ENCODE peak calls at places on chromosomes 6 and 20, in four cellular contexts. A is CD4-positive, alpha-beta T cell; G is WTC11; J is SW 1271. Q is an unnamed sample.

GRCh38 chr6:13711384-13711725 is 280 bp downstream of the RANBP9 start:
- DNase-seq in A (no peak), G (no peak), J (peak), Q (no peak)

GRCh38 chr6:89829591-89830384 is at the start of gene CASP8AP2:
- DNase-seq in A (peak), G (peak), J (peak), Q (peak)

GRCh38 chr6:64335195-64335594 is 699.6 kb downstream of the PHF3 start:
- DNase-seq in A (no peak), G (no peak), J (no peak), Q (no peak)

GRCh38 chr6:158085261-158086053 is 82.6 kb downstream of the SERAC1 start:
- DNase-seq in A (no peak), G (no peak), J (no peak), Q (no peak)

GRCh38 chr20:49045440-49046086 is 549 bp upstream of the CSE1L start:
- DNase-seq in A (no peak), G (peak), J (no peak), Q (peak)

GRCh38 chr20:45308078-45308778 is at the start of gene MATN4:
- DNase-seq in A (no peak), G (peak), J (no peak), Q (peak)

GRCh38 chr20:54479138-54479906 is 3.9 kb downstream of the DOK5 start:
- DNase-seq in A (no peak), G (peak), J (no peak), Q (no peak)

GRCh38 chr20:6828794-6829423 is 61.4 kb downstream of the BMP2 start:
- DNase-seq in A (no peak), G (peak), J (peak), Q (peak)

GRCh38 chr6:3231213-3232016 is 4.0 kb upstream of the TUBB2B start:
- DNase-seq in A (no peak), G (peak), J (no peak), Q (peak)

GRCh38 chr6:44062771-44063560 is 64.3 kb downstream of the MRPL14 start:
- DNase-seq in A (no peak), G (peak), J (no peak), Q (no peak)

GRCh38 chr6:107698146-107698545 is 126.0 kb downstream of the SCML4 start:
- DNase-seq in A (no peak), G (no peak), J (no peak), Q (no peak)

GRCh38 chr6:160221423-160221822 is 37.2 kb downstream of the SLC22A2 start:
- DNase-seq in A (no peak), G (no peak), J (no peak), Q (no peak)

GRCh38 chr20:14879020-14879697 is 541.7 kb upstream of the FLRT3 start:
- DNase-seq in A (no peak), G (no peak), J (no peak), Q (no peak)

GRCh38 chr6:129251669-129252376 is 368.9 kb downstream of the LAMA2 start:
- DNase-seq in A (peak), G (peak), J (peak), Q (peak)

GRCh38 chr6:33748851-33749250 is 2.1 kb upstream of the IP6K3 start:
- DNase-seq in A (no peak), G (no peak), J (no peak), Q (no peak)

GRCh38 chr20:19026901-19027644 is 185.4 kb upstream of the SLC24A3 start:
- DNase-seq in A (no peak), G (peak), J (no peak), Q (no peak)

GRCh38 chr6:44043479-44044153 is 83.6 kb downstream of the MRPL14 start:
- DNase-seq in A (no peak), G (peak), J (no peak), Q (no peak)

GRCh38 chr20:22402990-22403859 is 181.1 kb downstream of the FOXA2 start:
- DNase-seq in A (no peak), G (no peak), J (no peak), Q (no peak)

GRCh38 chr6:83167726-83168278 is 25.3 kb downstream of the PGM3 start:
- DNase-seq in A (no peak), G (no peak), J (no peak), Q (no peak)

GRCh38 chr6:168794515-168794914 is 353.5 kb downstream of the SMOC2 start:
- DNase-seq in A (no peak), G (no peak), J (no peak), Q (no peak)

Q was measured in body of pancreas.